ENCODE peak calls at places on chromosomes 5 and 9, in five cellular contexts. G, O, V, B and Q are unnamed samples.
A peak's percentile ranks its signal among the peaks of the same experiment; 100 is the strongest.

GRCh38 chr9:126564716-126565115 is 49.0 kb upstream of the LMX1B start:
- DNase-seq in O (no peak), B (no peak), G (no peak), V (no peak), Q (no peak)

GRCh38 chr5:59034498-59035186 is 451.8 kb downstream of the RAB3C start:
- DNase-seq in V (peak; percentile 72), O (peak; percentile 47), B (no peak), G (peak; percentile 87), Q (peak; percentile 46)

GRCh38 chr5:89065919-89066318 is 182.9 kb upstream of the MEF2C start:
- DNase-seq in G (no peak), O (no peak), B (no peak), V (no peak), Q (peak; percentile 28)

GRCh38 chr5:157563373-157564148 is 12.0 kb downstream of the ADAM19 start:
- DNase-seq in G (peak; percentile 79), O (no peak), B (peak; percentile 41), V (peak; percentile 90), Q (no peak)

GRCh38 chr9:115888131-115888530 is 265.5 kb upstream of the PAPPA start:
- DNase-seq in V (no peak), G (no peak), O (no peak), B (no peak), Q (no peak)

GRCh38 chr9:96080364-96080763 is 204.9 kb downstream of the ERCC6L2 start:
- DNase-seq in G (no peak), V (no peak), O (peak; percentile 99), B (no peak), Q (no peak)

GRCh38 chr9:87515588-87516221 is 18.0 kb downstream of the DAPK1 start:
- DNase-seq in G (peak; percentile 20), O (no peak), V (no peak), B (no peak), Q (no peak)

GRCh38 chr5:146630467-146630866 is 114.5 kb upstream of the GPR151 start:
- DNase-seq in V (no peak), B (no peak), O (no peak), G (no peak), Q (no peak)

GRCh38 chr5:141851195-141851874 is 26.9 kb downstream of the PCDH1 start:
- DNase-seq in O (no peak), V (no peak), B (no peak), G (no peak), Q (no peak)

GRCh38 chr5:166722939-166723338 is 1568.5 kb upstream of the WWC1 start:
- DNase-seq in G (peak; percentile 80), B (no peak), O (peak; percentile 93), V (peak; percentile 16), Q (no peak)

GRCh38 chr9:114914139-114914538 is 16.3 kb downstream of the TNFSF8 start:
- DNase-seq in O (no peak), G (peak; percentile 39), B (no peak), V (no peak), Q (no peak)

GRCh38 chr9:13588151-13589043 is 308.9 kb upstream of the MPDZ start:
- DNase-seq in O (no peak), G (no peak), B (no peak), V (no peak), Q (no peak)

GRCh38 chr5:120314201-120314600 is 149.9 kb upstream of the PRR16 start:
- DNase-seq in B (no peak), V (peak; percentile 17), O (no peak), G (peak; percentile 48), Q (no peak)

GRCh38 chr5:179866241-179867078 is 7.8 kb upstream of the MRNIP start:
- DNase-seq in O (peak; percentile 10), G (peak; percentile 26), B (no peak), V (no peak), Q (peak; percentile 71)

GRCh38 chr9:130298663-130299279 is 33.2 kb downstream of the HMCN2 start:
- DNase-seq in G (peak; percentile 7), B (no peak), V (no peak), O (no peak), Q (no peak)

GRCh38 chr9:136625101-136626065 is 37.3 kb upstream of the EGFL7 start:
- DNase-seq in G (peak; percentile 73), B (peak; percentile 76), O (peak; percentile 41), V (peak; percentile 40), Q (peak; percentile 79)

GRCh38 chr5:176619203-176619568 is 9.2 kb upstream of the GPRIN1 start:
- DNase-seq in B (peak; percentile 75), O (peak; percentile 61), V (peak; percentile 73), G (peak; percentile 92), Q (peak; percentile 98)
- TF ChIP-seq CTCF in B (peak; percentile 14), O (peak; percentile 38), V (peak; percentile 34), G (peak; percentile 64), Q (peak; percentile 49)

GRCh38 chr5:126594676-126595485 is at the start of gene ALDH7A1:
- DNase-seq in B (peak; percentile 92), V (peak; percentile 91), G (peak; percentile 88), O (peak; percentile 75), Q (peak; percentile 68)
- TF ChIP-seq CTCF in B (peak; percentile 26), V (peak; percentile 61), G (peak; percentile 59), O (peak; percentile 50), Q (no peak)

DNA sequence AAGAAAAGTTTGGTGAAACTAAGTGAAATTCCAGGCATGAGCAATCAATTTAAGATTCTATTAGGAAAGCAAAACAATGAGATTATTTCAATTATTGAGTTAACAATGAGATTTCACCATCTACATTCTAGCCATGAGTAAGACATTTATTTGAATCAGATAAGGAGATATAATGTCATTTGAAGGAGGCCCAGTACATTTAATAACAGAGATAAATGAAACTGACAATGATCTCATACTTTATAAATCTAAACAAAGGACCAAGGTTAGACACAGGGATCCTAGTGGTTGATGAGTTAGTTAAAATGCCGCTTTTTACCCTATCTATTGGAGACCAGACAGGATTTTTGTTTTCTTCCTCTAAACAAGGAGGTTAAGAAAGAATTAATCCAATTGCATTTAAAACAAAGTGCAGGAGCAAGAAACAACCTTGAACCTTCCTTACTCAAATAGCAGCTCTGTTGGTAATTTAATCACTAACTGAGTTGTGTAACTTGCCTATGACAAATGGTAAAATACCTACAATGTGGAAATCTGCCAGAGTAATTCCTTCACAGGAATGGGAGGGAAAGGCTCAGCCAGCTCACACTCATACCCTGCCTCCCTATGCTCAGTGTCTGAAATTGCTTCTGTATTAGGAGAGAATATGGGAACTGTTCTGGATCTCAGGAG is 103.5 kb upstream of the NR3C1 start:
- DNase-seq in O (peak; percentile 98), B (no peak), G (peak; percentile 94), V (peak; percentile 94), Q (no peak)
- TF ChIP-seq CTCF in O (no peak), B (no peak), G (peak; percentile 39), V (no peak), Q (no peak)

GRCh38 chr9:947985-948384 is 28.5 kb upstream of the DMRT3 start:
- DNase-seq in V (no peak), G (no peak), O (no peak), B (no peak), Q (no peak)

GRCh38 chr9:942805-943580 is 33.5 kb upstream of the DMRT3 start:
- DNase-seq in G (no peak), O (peak; percentile 58), B (no peak), V (no peak), Q (no peak)

GRCh38 chr9:950139-950538 is 26.3 kb upstream of the DMRT3 start:
- DNase-seq in V (no peak), B (no peak), O (no peak), G (no peak), Q (no peak)

DNA sequence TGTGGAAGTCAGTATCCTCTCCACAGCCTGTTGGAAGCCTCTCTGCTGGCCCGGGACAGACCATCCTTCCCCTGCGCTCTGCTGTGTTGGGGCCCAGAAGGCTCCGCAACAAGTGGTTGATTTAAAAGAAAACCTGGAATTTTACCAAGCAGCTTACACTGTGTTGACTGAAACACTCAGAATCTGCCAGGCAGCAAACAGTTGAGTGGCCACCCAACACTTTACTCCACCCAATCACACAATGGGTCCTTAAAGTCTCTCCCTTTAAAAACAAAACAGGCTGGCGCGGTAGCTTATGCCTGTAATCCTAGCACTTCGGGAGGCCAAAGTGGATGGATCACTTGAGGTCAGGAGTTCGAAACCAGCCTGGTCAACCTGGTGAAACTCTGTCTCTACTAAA is 28.0 kb upstream of the DMRT3 start:
- DNase-seq in V (no peak), O (no peak), B (no peak), G (no peak), Q (no peak)
- TF ChIP-seq CTCF in V (no peak), O (no peak), B (no peak), G (no peak), Q (no peak)

DNA sequence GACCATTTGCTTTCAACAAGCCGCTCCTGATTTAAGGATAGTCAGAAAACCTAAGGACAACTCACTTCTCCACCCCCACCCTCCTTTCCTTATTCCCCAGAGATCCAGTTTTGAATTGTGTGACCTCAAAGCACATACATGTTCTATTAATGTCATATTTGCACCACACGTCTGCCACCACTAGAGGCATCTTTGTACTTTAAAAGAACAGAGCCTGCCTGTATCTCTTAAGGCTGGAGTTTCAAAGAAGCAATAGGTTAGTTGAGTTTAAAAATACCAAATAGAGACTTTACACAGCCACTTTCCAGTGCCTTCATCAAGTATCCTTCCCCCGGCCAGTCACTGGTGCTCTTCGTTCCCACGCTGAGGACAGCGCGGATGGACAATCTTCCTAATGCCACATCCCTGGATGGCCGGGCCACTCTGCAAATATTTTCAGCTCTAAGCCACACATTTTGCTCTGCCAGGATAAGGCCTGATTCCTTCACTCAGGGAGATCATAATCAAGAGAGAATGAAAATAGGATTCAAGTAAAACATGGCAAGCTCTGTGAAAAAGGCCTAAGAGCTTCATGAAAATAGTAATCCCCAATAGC is 146.3 kb downstream of the SNCAIP start:
- DNase-seq in V (peak; percentile 15), O (peak; percentile 45), G (peak; percentile 47), B (no peak), Q (peak; percentile 9)
- TF ChIP-seq CTCF in V (peak; percentile 63), O (peak; percentile 56), G (peak; percentile 64), B (no peak), Q (peak; percentile 60)

GRCh38 chr9:123268240-123268949 is at the start of gene STRBP:
- DNase-seq in G (peak; percentile 70), V (peak; percentile 72), B (peak; percentile 90), O (peak; percentile 58), Q (peak; percentile 99)
- TF ChIP-seq CTCF in G (no peak), V (no peak), B (no peak), O (no peak), Q (peak; percentile 40)

GRCh38 chr5:98121036-98121936 is 652.2 kb upstream of the RGMB start:
- DNase-seq in B (no peak), O (no peak), V (no peak), G (no peak), Q (no peak)
- TF ChIP-seq CTCF in B (no peak), O (no peak), V (no peak), G (no peak), Q (peak; percentile 26)

GRCh38 chr9:91004484-91004883 is 202.9 kb downstream of the SYK start:
- DNase-seq in G (no peak), O (no peak), V (no peak), B (no peak), Q (no peak)
- TF ChIP-seq CTCF in G (peak; percentile 34), O (no peak), V (peak; percentile 16), B (no peak), Q (no peak)

GRCh38 chr5:24365406-24365805 is 279.4 kb downstream of the CDH10 start:
- DNase-seq in B (no peak), G (peak; percentile 1), O (no peak), V (no peak), Q (no peak)
- TF ChIP-seq CTCF in B (no peak), G (no peak), O (no peak), V (no peak), Q (no peak)

DNA sequence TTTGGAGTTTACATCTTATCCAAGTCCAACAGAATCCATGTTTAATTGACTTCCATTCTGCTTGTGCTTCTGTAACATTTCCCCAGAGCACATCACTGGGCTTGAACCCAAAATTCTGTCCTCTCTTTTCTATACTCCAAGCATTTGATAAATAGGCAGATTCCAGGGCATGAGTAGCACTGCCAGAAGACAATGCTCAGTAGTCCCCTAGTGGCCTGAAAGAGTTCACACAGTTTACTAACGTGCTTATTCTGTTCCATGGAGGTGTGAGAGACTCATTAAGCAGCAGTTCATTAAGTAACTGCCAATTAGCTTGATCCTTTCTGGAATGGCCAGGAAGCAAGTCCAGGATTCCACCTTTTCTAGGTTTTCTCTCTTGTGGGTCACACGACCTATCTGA is 9.4 kb upstream of the GABRA6 start:
- DNase-seq in V (no peak), B (no peak), G (no peak), O (peak; percentile 15), Q (peak; percentile 8)
- TF ChIP-seq CTCF in V (no peak), B (no peak), G (no peak), O (peak; percentile 38), Q (peak; percentile 56)